ENCODE peak calls at places on chromosome 16, in six cellular contexts. One of them, this sample, is unnamed.

GRCh38 chr16:1532771-1533170 is 695 bp upstream of the TMEM204 start:
- DNase-seq in stimulated activated naive CD8-positive, alpha-beta T cell treated with anti-CD3 and anti-CD28 coated beads, Interleukin-15, amount 100 ng/mL, for 72 hours: no peak
- DNase-seq in stimulated activated naive CD4-positive, alpha-beta T cell treated with Interleukin-2 at 50 U/mL for 16 hours: no peak
- DNase-seq in cardiac fibroblast: no peak
- DNase-seq in kidney tubule cell: no peak
- DNase-seq in WTC11: no peak
- DNase-seq in this sample: no peak

GRCh38 chr16:8721693-8722348 is 47.4 kb downstream of the ABAT start:
- DNase-seq in stimulated activated naive CD8-positive, alpha-beta T cell treated with anti-CD3 and anti-CD28 coated beads, Interleukin-15, amount 100 ng/mL, for 72 hours: no peak
- DNase-seq in stimulated activated naive CD4-positive, alpha-beta T cell treated with Interleukin-2 at 50 U/mL for 16 hours: no peak
- DNase-seq in cardiac fibroblast: no peak
- DNase-seq in WTC11: no peak
- DNase-seq in kidney tubule cell: no peak
- DNase-seq in this sample: no peak

GRCh38 chr16:62135903-62136302 is 99.7 kb upstream of the CDH8 start:
- DNase-seq in kidney tubule cell: peak; percentile 92
- DNase-seq in cardiac fibroblast: no peak
- DNase-seq in stimulated activated naive CD8-positive, alpha-beta T cell treated with anti-CD3 and anti-CD28 coated beads, Interleukin-15, amount 100 ng/mL, for 72 hours: no peak
- DNase-seq in stimulated activated naive CD4-positive, alpha-beta T cell treated with Interleukin-2 at 50 U/mL for 16 hours: no peak
- DNase-seq in WTC11: no peak
- DNase-seq in this sample: peak; percentile 6

GRCh38 chr16:88320947-88321634 is 61.7 kb upstream of the ZNF469 start:
- DNase-seq in WTC11: no peak
- DNase-seq in stimulated activated naive CD4-positive, alpha-beta T cell treated with Interleukin-2 at 50 U/mL for 16 hours: no peak
- DNase-seq in kidney tubule cell: no peak
- DNase-seq in cardiac fibroblast: no peak
- DNase-seq in stimulated activated naive CD8-positive, alpha-beta T cell treated with anti-CD3 and anti-CD28 coated beads, Interleukin-15, amount 100 ng/mL, for 72 hours: no peak
- DNase-seq in this sample: no peak

GRCh38 chr16:72554935-72555334 is 383.0 kb upstream of the PMFBP1 start:
- DNase-seq in WTC11: no peak
- DNase-seq in cardiac fibroblast: no peak
- DNase-seq in stimulated activated naive CD4-positive, alpha-beta T cell treated with Interleukin-2 at 50 U/mL for 16 hours: no peak
- DNase-seq in kidney tubule cell: peak; percentile 28
- DNase-seq in stimulated activated naive CD8-positive, alpha-beta T cell treated with anti-CD3 and anti-CD28 coated beads, Interleukin-15, amount 100 ng/mL, for 72 hours: no peak
- DNase-seq in this sample: peak; percentile 6

GRCh38 chr16:59880626-59881025 is 1146.5 kb upstream of the GOT2 start:
- DNase-seq in kidney tubule cell: peak; percentile 52
- DNase-seq in cardiac fibroblast: no peak
- DNase-seq in stimulated activated naive CD8-positive, alpha-beta T cell treated with anti-CD3 and anti-CD28 coated beads, Interleukin-15, amount 100 ng/mL, for 72 hours: no peak
- DNase-seq in stimulated activated naive CD4-positive, alpha-beta T cell treated with Interleukin-2 at 50 U/mL for 16 hours: no peak
- DNase-seq in WTC11: no peak
- DNase-seq in this sample: peak; percentile 53

GRCh38 chr16:78648517-78648916 is 549.1 kb downstream of the WWOX start:
- DNase-seq in stimulated activated naive CD4-positive, alpha-beta T cell treated with Interleukin-2 at 50 U/mL for 16 hours: no peak
- DNase-seq in WTC11: no peak
- DNase-seq in cardiac fibroblast: peak; percentile 48
- DNase-seq in stimulated activated naive CD8-positive, alpha-beta T cell treated with anti-CD3 and anti-CD28 coated beads, Interleukin-15, amount 100 ng/mL, for 72 hours: no peak
- DNase-seq in kidney tubule cell: peak; percentile 2
- DNase-seq in this sample: no peak

GRCh38 chr16:25014500-25015147 is 545 bp downstream of the ARHGAP17 start:
- DNase-seq in stimulated activated naive CD4-positive, alpha-beta T cell treated with Interleukin-2 at 50 U/mL for 16 hours: no peak
- DNase-seq in stimulated activated naive CD8-positive, alpha-beta T cell treated with anti-CD3 and anti-CD28 coated beads, Interleukin-15, amount 100 ng/mL, for 72 hours: peak; percentile 29
- DNase-seq in cardiac fibroblast: peak; percentile 61
- DNase-seq in kidney tubule cell: peak; percentile 50
- DNase-seq in WTC11: peak; percentile 50
- DNase-seq in this sample: peak; percentile 52

GRCh38 chr16:72099377-72099818 is 5.8 kb downstream of the DHX38 start:
- DNase-seq in stimulated activated naive CD4-positive, alpha-beta T cell treated with Interleukin-2 at 50 U/mL for 16 hours: peak; percentile 17
- DNase-seq in cardiac fibroblast: peak; percentile 72
- DNase-seq in kidney tubule cell: peak; percentile 69
- DNase-seq in stimulated activated naive CD8-positive, alpha-beta T cell treated with anti-CD3 and anti-CD28 coated beads, Interleukin-15, amount 100 ng/mL, for 72 hours: peak; percentile 57
- DNase-seq in WTC11: peak; percentile 66
- DNase-seq in this sample: peak; percentile 45